ENCODE peak calls at places on chromosomes 6 and 20, in four cellular contexts. O is neural crest cell; Z is CD4-positive, alpha-beta T cell; S is WTC11. N is an unnamed sample.
A peak's percentile ranks its signal among the peaks of the same experiment; 100 is the strongest.

GRCh38 chr6:79167931-79168694 is 66.4 kb downstream of the HMGN3 start:
- DNase-seq in O (no peak), Z (no peak), S (no peak), N (no peak)

GRCh38 chr6:7469696-7470095 is 71.8 kb upstream of the DSP start:
- DNase-seq in O (no peak), Z (no peak), S (no peak), N (no peak)

GRCh38 chr6:84284428-84285033 is 57.1 kb upstream of the CEP162 start:
- DNase-seq in O (no peak), Z (no peak), S (peak; percentile 16), N (no peak)

GRCh38 chr6:46128476-46128875 is 1.3 kb upstream of the ENPP4 start:
- DNase-seq in O (no peak), Z (no peak), S (no peak), N (no peak)

GRCh38 chr6:105835373-105835772 is 250.8 kb upstream of the PRDM1 start:
- DNase-seq in O (peak; percentile 37), Z (no peak), S (peak; percentile 69), N (no peak)

GRCh38 chr20:60092729-60093128 is 134.5 kb downstream of the CDH26 start:
- DNase-seq in O (no peak), Z (no peak), S (no peak), N (no peak)

GRCh38 chr6:135046912-135047311 is 7.7 kb downstream of the HBS1L start:
- DNase-seq in O (no peak), Z (no peak), S (no peak), N (no peak)

GRCh38 chr20:30985386-30985785 is 272.1 kb upstream of the DEFB115 start:
- DNase-seq in O (no peak), Z (no peak), S (no peak), N (no peak)

GRCh38 chr6:105832358-105832757 is 253.8 kb upstream of the PRDM1 start:
- DNase-seq in O (no peak), Z (no peak), S (no peak), N (no peak)

GRCh38 chr20:54123587-54124180 is 50.1 kb downstream of the CYP24A1 start:
- DNase-seq in O (no peak), Z (no peak), S (peak; percentile 65), N (peak; percentile 41)

GRCh38 chr6:168355716-168356522 is 36.3 kb upstream of the DACT2 start:
- DNase-seq in O (peak; percentile 70), Z (no peak), S (peak; percentile 71), N (no peak)
- TF ChIP-seq CTCF in O (peak; percentile 86), Z (no peak), S (peak; percentile 55), N (no peak)

GRCh38 chr6:108795122-108795521 is 53.1 kb upstream of the ARMC2 start:
- DNase-seq in O (no peak), Z (no peak), S (no peak), N (no peak)

GRCh38 chr6:108789475-108789874 is 58.7 kb upstream of the ARMC2 start:
- DNase-seq in O (no peak), Z (no peak), S (no peak), N (no peak)

GRCh38 chr6:108793449-108794134 is 54.6 kb upstream of the ARMC2 start:
- DNase-seq in O (no peak), Z (no peak), S (no peak), N (no peak)

GRCh38 chr6:108788416-108788815 is 59.8 kb upstream of the ARMC2 start:
- DNase-seq in O (no peak), Z (no peak), S (no peak), N (no peak)

GRCh38 chr6:108791700-108792099 is 56.5 kb upstream of the ARMC2 start:
- DNase-seq in O (no peak), Z (no peak), S (no peak), N (no peak)
- TF ChIP-seq CTCF in O (no peak), Z (no peak), S (no peak), N (no peak)

DNA sequence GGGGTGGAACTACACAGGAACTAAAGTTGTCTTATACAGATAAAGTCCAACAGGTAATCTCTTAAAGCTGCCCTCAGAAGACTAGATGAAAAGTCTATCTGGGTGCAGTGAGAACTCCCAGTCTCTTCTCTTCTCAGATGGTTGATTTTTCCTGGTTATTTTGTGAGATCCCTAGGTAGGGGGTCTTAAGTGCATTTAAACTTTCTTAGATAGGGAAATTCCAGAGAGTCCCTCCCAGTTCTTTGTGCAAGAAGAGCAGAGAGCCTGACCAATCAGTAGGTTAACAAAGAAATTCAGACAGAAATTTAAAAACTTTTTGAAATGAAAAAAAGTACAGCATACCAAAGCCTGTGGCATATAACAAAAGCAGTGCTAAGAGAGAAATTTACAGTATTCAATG is 2.0 kb upstream of the GABRR2 start:
- DNase-seq in O (no peak), Z (no peak), S (no peak), N (no peak)
- TF ChIP-seq CTCF in O (no peak), Z (no peak), S (no peak), N (no peak)

GRCh38 chr6:158819213-158819976 is at the start of gene EZR:
- DNase-seq in O (peak; percentile 50), Z (peak; percentile 87), S (peak; percentile 86), N (no peak)
- TF ChIP-seq CTCF in O (no peak), Z (no peak), S (no peak), N (no peak)

GRCh38 chr6:62150048-62150663 is 135.9 kb downstream of the KHDRBS2 start:
- DNase-seq in O (peak; percentile 12), Z (no peak), S (no peak), N (no peak)
- TF ChIP-seq CTCF in O (peak; percentile 85), Z (no peak), S (peak; percentile 49), N (no peak)

N was measured in omental fat pad.